ENCODE peak calls at places on chromosomes 4 and X, in six cellular contexts. One of them, this sample, is unnamed.

GRCh38 chr4:186726440-186727148 is 2.9 kb upstream of the FAT1 start:
- DNase-seq in cardiac muscle cell: peak; percentile 85
- DNase-seq in lung: peak; percentile 60
- DNase-seq in psoas muscle: peak; percentile 65
- DNase-seq in heart left ventricle: peak; percentile 84
- DNase-seq in astrocyte: peak; percentile 71
- DNase-seq in this sample: peak; percentile 88

GRCh38 chr4:7466904-7467303 is 32.2 kb upstream of the PSAPL1 start:
- DNase-seq in cardiac muscle cell: no peak
- DNase-seq in lung: no peak
- DNase-seq in psoas muscle: no peak
- DNase-seq in heart left ventricle: no peak
- DNase-seq in astrocyte: no peak
- DNase-seq in this sample: no peak

GRCh38 chrX:121456315-121456714 is 408.9 kb downstream of the GLUD2 start:
- DNase-seq in cardiac muscle cell: no peak
- DNase-seq in lung: no peak
- DNase-seq in psoas muscle: no peak
- DNase-seq in heart left ventricle: no peak
- DNase-seq in astrocyte: no peak
- DNase-seq in this sample: no peak

GRCh38 chr4:119506761-119507160 is 121.8 kb downstream of the PDE5A start:
- DNase-seq in cardiac muscle cell: no peak
- DNase-seq in lung: no peak
- DNase-seq in psoas muscle: no peak
- DNase-seq in heart left ventricle: no peak
- DNase-seq in astrocyte: no peak
- DNase-seq in this sample: no peak

GRCh38 chr4:139540161-139540560 is 15.9 kb downstream of the SETD7 start:
- DNase-seq in cardiac muscle cell: no peak
- DNase-seq in lung: no peak
- DNase-seq in psoas muscle: no peak
- DNase-seq in heart left ventricle: no peak
- DNase-seq in astrocyte: no peak
- DNase-seq in this sample: no peak

GRCh38 chrX:77061533-77061932 is 385.7 kb upstream of the FGF16 start:
- DNase-seq in cardiac muscle cell: peak; percentile 10
- DNase-seq in lung: no peak
- DNase-seq in psoas muscle: no peak
- DNase-seq in heart left ventricle: no peak
- DNase-seq in astrocyte: no peak
- DNase-seq in this sample: no peak

GRCh38 chrX:32155044-32155638 is 1056.2 kb downstream of the DMD start:
- DNase-seq in cardiac muscle cell: peak; percentile 2
- DNase-seq in lung: no peak
- DNase-seq in psoas muscle: no peak
- DNase-seq in heart left ventricle: no peak
- DNase-seq in astrocyte: no peak
- DNase-seq in this sample: no peak

GRCh38 chrX:133697656-133698055 is 282.4 kb upstream of the GPC4 start:
- DNase-seq in cardiac muscle cell: no peak
- DNase-seq in lung: no peak
- DNase-seq in psoas muscle: no peak
- DNase-seq in heart left ventricle: no peak
- DNase-seq in astrocyte: no peak
- DNase-seq in this sample: no peak

GRCh38 chrX:133323450-133323849 is 91.8 kb downstream of the GPC4 start:
- DNase-seq in cardiac muscle cell: no peak
- DNase-seq in lung: no peak
- DNase-seq in psoas muscle: no peak
- DNase-seq in heart left ventricle: no peak
- DNase-seq in astrocyte: no peak
- DNase-seq in this sample: no peak

GRCh38 chrX:21838937-21839333 is 482 bp upstream of the MBTPS2 start:
- DNase-seq in cardiac muscle cell: no peak
- DNase-seq in lung: no peak
- DNase-seq in psoas muscle: no peak
- DNase-seq in heart left ventricle: no peak
- DNase-seq in astrocyte: peak; percentile 6
- DNase-seq in this sample: no peak

GRCh38 chrX:136194546-136194945 is 47.2 kb downstream of the FHL1 start:
- DNase-seq in cardiac muscle cell: no peak
- DNase-seq in lung: no peak
- DNase-seq in psoas muscle: no peak
- DNase-seq in heart left ventricle: no peak
- DNase-seq in astrocyte: no peak
- DNase-seq in this sample: no peak

GRCh38 chr4:7365472-7366179 is 69.1 kb downstream of the PSAPL1 start:
- DNase-seq in cardiac muscle cell: no peak
- DNase-seq in lung: no peak
- DNase-seq in psoas muscle: no peak
- DNase-seq in heart left ventricle: peak; percentile 63
- DNase-seq in astrocyte: no peak
- DNase-seq in this sample: no peak

GRCh38 chr4:168528131-168528949 is 31.5 kb downstream of the PALLD start:
- DNase-seq in cardiac muscle cell: no peak
- DNase-seq in lung: no peak
- DNase-seq in psoas muscle: no peak
- DNase-seq in heart left ventricle: no peak
- DNase-seq in astrocyte: peak; percentile 74
- DNase-seq in this sample: no peak

GRCh38 chrX:107154787-107155620 is 36.4 kb upstream of the RBM41 start:
- DNase-seq in cardiac muscle cell: no peak
- DNase-seq in lung: no peak
- DNase-seq in psoas muscle: no peak
- DNase-seq in heart left ventricle: no peak
- DNase-seq in astrocyte: peak; percentile 33
- DNase-seq in this sample: no peak

GRCh38 chr4:143743591-143743990 is 43.1 kb upstream of the FREM3 start:
- DNase-seq in cardiac muscle cell: no peak
- DNase-seq in lung: no peak
- DNase-seq in psoas muscle: no peak
- DNase-seq in heart left ventricle: no peak
- DNase-seq in astrocyte: no peak
- DNase-seq in this sample: no peak

GRCh38 chrX:13791145-13791544 is 25.7 kb downstream of the GPM6B start:
- DNase-seq in cardiac muscle cell: no peak
- DNase-seq in lung: no peak
- DNase-seq in psoas muscle: no peak
- DNase-seq in heart left ventricle: no peak
- DNase-seq in astrocyte: no peak
- DNase-seq in this sample: no peak
- H3K27ac ChIP-seq in cardiac muscle cell: no peak overlapping the region
- H3K27ac ChIP-seq in lung: no peak overlapping the region
- H3K27ac ChIP-seq in psoas muscle: no peak overlapping the region
- H3K27ac ChIP-seq in heart left ventricle: no peak overlapping the region
- H3K27ac ChIP-seq in astrocyte: no peak overlapping the region
- H3K27ac ChIP-seq in this sample: no peak overlapping the region

GRCh38 chr4:687975-688694 is 816 bp downstream of the SLC49A3 start:
- DNase-seq in cardiac muscle cell: no peak
- DNase-seq in lung: no peak
- DNase-seq in psoas muscle: no peak
- DNase-seq in heart left ventricle: peak; percentile 57
- DNase-seq in astrocyte: no peak
- DNase-seq in this sample: no peak
- H3K27ac ChIP-seq in cardiac muscle cell: no peak overlapping the region
- H3K27ac ChIP-seq in lung: peak overlapping the region; percentile 69
- H3K27ac ChIP-seq in psoas muscle: peak overlapping the region; percentile 92
- H3K27ac ChIP-seq in heart left ventricle: peak overlapping the region; percentile 76
- H3K27ac ChIP-seq in astrocyte: peak overlapping the region; percentile 60
- H3K27ac ChIP-seq in this sample: peak overlapping the region; percentile 74

GRCh38 chr4:182968917-182969650 is 51.9 kb upstream of the DCTD start:
- DNase-seq in cardiac muscle cell: no peak
- DNase-seq in lung: no peak
- DNase-seq in psoas muscle: no peak
- DNase-seq in heart left ventricle: no peak
- DNase-seq in astrocyte: no peak
- DNase-seq in this sample: no peak
- H3K27ac ChIP-seq in cardiac muscle cell: no peak overlapping the region
- H3K27ac ChIP-seq in lung: no peak overlapping the region
- H3K27ac ChIP-seq in psoas muscle: no peak overlapping the region
- H3K27ac ChIP-seq in heart left ventricle: no peak overlapping the region
- H3K27ac ChIP-seq in astrocyte: no peak overlapping the region
- H3K27ac ChIP-seq in this sample: no peak overlapping the region

GRCh38 chrX:38577738-38578137 is 16.4 kb downstream of the TSPAN7 start:
- DNase-seq in cardiac muscle cell: no peak
- DNase-seq in lung: no peak
- DNase-seq in psoas muscle: no peak
- DNase-seq in heart left ventricle: no peak
- DNase-seq in astrocyte: no peak
- DNase-seq in this sample: no peak
- H3K27ac ChIP-seq in cardiac muscle cell: no peak overlapping the region
- H3K27ac ChIP-seq in lung: no peak overlapping the region
- H3K27ac ChIP-seq in psoas muscle: no peak overlapping the region
- H3K27ac ChIP-seq in heart left ventricle: no peak overlapping the region
- H3K27ac ChIP-seq in astrocyte: no peak overlapping the region
- H3K27ac ChIP-seq in this sample: peak overlapping the region; percentile 31

GRCh38 chrX:45623266-45623665 is 422.6 kb upstream of the DIPK2B start:
- DNase-seq in cardiac muscle cell: no peak
- DNase-seq in lung: no peak
- DNase-seq in psoas muscle: no peak
- DNase-seq in heart left ventricle: no peak
- DNase-seq in astrocyte: peak; percentile 92
- DNase-seq in this sample: no peak
- H3K27ac ChIP-seq in cardiac muscle cell: no peak overlapping the region
- H3K27ac ChIP-seq in lung: no peak overlapping the region
- H3K27ac ChIP-seq in psoas muscle: no peak overlapping the region
- H3K27ac ChIP-seq in heart left ventricle: no peak overlapping the region
- H3K27ac ChIP-seq in astrocyte: peak overlapping the region; percentile 84
- H3K27ac ChIP-seq in this sample: no peak overlapping the region

DNA sequence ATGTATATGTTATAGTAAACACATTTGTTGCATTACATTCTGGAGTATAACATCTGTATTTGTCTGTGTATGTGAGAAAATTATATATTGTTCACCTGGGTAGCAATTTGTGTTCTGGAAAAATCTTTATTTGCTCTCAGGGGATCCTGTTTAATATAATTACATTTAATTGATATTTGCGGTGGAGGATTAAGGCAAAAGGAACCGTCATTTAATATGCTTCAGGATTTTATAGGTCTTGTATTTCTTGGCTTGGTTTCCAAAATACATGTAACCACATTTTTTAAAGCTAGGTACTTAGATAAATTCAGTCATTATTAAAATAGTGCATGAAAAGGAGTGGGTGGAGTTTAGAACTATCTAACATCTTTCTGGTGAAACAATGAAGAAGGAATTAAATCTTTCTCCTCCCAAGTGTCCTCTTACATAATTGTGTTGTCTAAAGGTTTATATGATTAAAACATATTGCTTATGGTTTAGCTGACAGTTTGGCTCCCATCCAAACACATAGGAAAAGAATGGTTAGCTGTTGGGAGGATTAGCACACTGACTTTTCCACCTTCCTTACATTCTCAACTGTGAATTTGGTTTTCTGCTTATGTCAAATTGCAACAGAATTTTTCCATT is 250.7 kb upstream of the SFRP2 start:
- DNase-seq in cardiac muscle cell: no peak
- DNase-seq in lung: no peak
- DNase-seq in psoas muscle: no peak
- DNase-seq in heart left ventricle: no peak
- DNase-seq in astrocyte: no peak
- DNase-seq in this sample: no peak
- H3K27ac ChIP-seq in cardiac muscle cell: no peak overlapping the region
- H3K27ac ChIP-seq in lung: no peak overlapping the region
- H3K27ac ChIP-seq in psoas muscle: no peak overlapping the region
- H3K27ac ChIP-seq in heart left ventricle: no peak overlapping the region
- H3K27ac ChIP-seq in astrocyte: no peak overlapping the region
- H3K27ac ChIP-seq in this sample: no peak overlapping the region

DNA sequence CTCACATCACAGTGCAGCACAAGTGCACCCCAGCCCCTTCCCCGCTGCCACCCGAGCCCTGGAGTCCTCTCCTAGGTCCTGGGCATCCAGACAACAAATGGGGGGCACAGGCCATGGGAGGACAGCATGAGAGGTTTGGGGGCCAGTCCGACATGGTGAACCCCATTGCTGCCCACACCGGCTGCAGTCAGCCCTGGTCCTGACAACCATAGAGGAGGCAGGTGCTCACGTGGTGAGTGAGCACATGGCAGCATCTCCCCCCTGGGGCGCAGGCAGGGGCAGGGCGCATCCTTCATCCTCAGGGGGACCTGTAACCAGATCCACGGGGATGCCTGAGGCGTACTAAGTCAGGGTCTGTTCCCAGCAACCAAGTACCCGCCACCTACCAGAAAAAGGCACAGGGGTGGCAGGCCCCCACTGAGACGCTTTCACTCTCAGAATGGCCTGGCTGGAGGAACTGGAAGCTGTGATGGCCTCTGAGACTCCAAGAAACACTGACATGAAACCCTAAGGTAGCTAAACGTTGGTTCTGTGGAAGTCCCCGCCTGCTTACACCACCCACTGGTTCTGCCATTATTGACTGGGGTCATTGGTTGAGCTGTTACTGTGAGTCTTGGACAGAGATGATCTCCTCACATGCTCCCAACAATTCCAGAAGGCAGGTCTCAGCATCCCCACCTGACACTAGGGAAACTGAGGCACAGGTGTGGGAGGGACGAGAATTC is 6.5 kb downstream of the ZFYVE28 start:
- DNase-seq in cardiac muscle cell: no peak
- DNase-seq in lung: no peak
- DNase-seq in psoas muscle: no peak
- DNase-seq in heart left ventricle: peak; percentile 46
- DNase-seq in astrocyte: no peak
- DNase-seq in this sample: no peak
- H3K27ac ChIP-seq in cardiac muscle cell: no peak overlapping the region
- H3K27ac ChIP-seq in lung: no peak overlapping the region
- H3K27ac ChIP-seq in psoas muscle: peak overlapping the region; percentile 71
- H3K27ac ChIP-seq in heart left ventricle: no peak overlapping the region
- H3K27ac ChIP-seq in astrocyte: no peak overlapping the region
- H3K27ac ChIP-seq in this sample: peak overlapping the region; percentile 78

DNA sequence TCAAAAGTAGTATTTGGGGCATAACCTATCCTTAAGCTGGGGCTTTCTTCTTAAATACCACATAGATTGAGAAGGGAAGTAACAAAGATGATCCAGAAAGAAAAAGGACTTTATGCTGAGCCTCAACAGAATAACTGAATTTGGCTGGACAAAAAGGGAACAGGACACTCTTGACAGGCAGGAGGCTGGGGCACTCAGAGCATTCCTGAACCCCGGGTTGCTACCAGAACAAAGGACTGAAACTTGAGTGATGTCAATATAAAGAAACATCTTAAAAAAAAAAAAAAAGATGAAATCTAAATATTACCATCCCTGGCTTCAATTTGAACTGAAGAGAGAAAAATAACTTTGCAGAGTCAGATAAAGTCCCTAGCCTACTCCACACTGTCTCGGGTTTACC is 23.9 kb downstream of the RELL1 start:
- DNase-seq in cardiac muscle cell: no peak
- DNase-seq in lung: no peak
- DNase-seq in psoas muscle: no peak
- DNase-seq in heart left ventricle: no peak
- DNase-seq in astrocyte: no peak
- DNase-seq in this sample: no peak
- H3K27ac ChIP-seq in cardiac muscle cell: peak overlapping the region; percentile 36
- H3K27ac ChIP-seq in lung: peak overlapping the region; percentile 72
- H3K27ac ChIP-seq in psoas muscle: peak overlapping the region; percentile 54
- H3K27ac ChIP-seq in heart left ventricle: peak overlapping the region; percentile 71
- H3K27ac ChIP-seq in astrocyte: no peak overlapping the region
- H3K27ac ChIP-seq in this sample: peak overlapping the region; percentile 32